ENCODE peak calls at places on chromosomes 5 and 9, in ten cellular contexts. R is dorsolateral prefrontal cortex; F is fibroblast of the conjunctiva; K is NCI-H748 treated with DMSO at 0.1 percent for 48 hours; U is GM10248; Y is HCT116; T is CD8-positive, alpha-beta memory T cell; J is ACHN; E is effector memory CD4-positive, alpha-beta T cell; M is EH. Z is an unnamed sample.

GRCh38 chr9:111961011-111961410 is 64.4 kb downstream of the UGCG start:
- DNase-seq in R (no peak), F (no peak), K (peak; percentile 69), U (no peak), Y (no peak), T (no peak), J (no peak), E (no peak), M (peak; percentile 65), Z (no peak)

GRCh38 chr5:13553896-13554295 is 390.6 kb downstream of the DNAH5 start:
- DNase-seq in R (no peak), F (no peak), K (no peak), U (no peak), Y (no peak), T (no peak), J (peak; percentile 41), E (no peak), M (peak; percentile 23), Z (no peak)

GRCh38 chr9:136668983-136669790 is 6.5 kb downstream of the EGFL7 start:
- DNase-seq in R (no peak), F (no peak), K (no peak), U (no peak), Y (no peak), T (no peak), J (peak; percentile 31), E (no peak), M (peak; percentile 28), Z (no peak)

GRCh38 chr5:174951151-174951780 is 226.9 kb downstream of the MSX2 start:
- DNase-seq in R (peak; percentile 54), F (peak; percentile 67), K (peak; percentile 56), U (peak; percentile 72), Y (peak; percentile 71), T (peak; percentile 56), J (peak; percentile 69), E (no peak), M (peak; percentile 74), Z (peak; percentile 10)

GRCh38 chr9:136095495-136096058 is 488 bp upstream of the NACC2 start:
- DNase-seq in R (no peak), F (no peak), K (no peak), U (no peak), Y (no peak), T (no peak), J (peak; percentile 34), E (no peak), M (peak; percentile 46), Z (no peak)

GRCh38 chr5:97009212-97009898 is 73.5 kb downstream of the LNPEP start:
- DNase-seq in R (no peak), F (no peak), K (no peak), U (peak; percentile 29), Y (no peak), T (no peak), J (no peak), E (no peak), M (peak; percentile 9), Z (no peak)

GRCh38 chr5:135821061-135821781 is 13.2 kb upstream of the SLC25A48 start:
- DNase-seq in R (no peak), F (no peak), K (peak; percentile 82), U (no peak), Y (no peak), T (no peak), J (no peak), E (no peak), M (no peak), Z (no peak)

GRCh38 chr9:92592946-92593860 is 57.4 kb upstream of the ECM2 start:
- DNase-seq in R (no peak), F (no peak), K (no peak), U (no peak), Y (no peak), T (no peak), J (no peak), E (no peak), M (no peak), Z (no peak)

GRCh38 chr5:172648755-172649154 is 7.7 kb downstream of the NEURL1B start:
- DNase-seq in R (no peak), F (no peak), K (no peak), U (no peak), Y (no peak), T (no peak), J (no peak), E (no peak), M (no peak), Z (no peak)

GRCh38 chr5:91359957-91360609 is 23.0 kb downstream of the ARRDC3 start:
- DNase-seq in R (no peak), F (no peak), K (no peak), U (no peak), Y (no peak), T (no peak), J (no peak), E (no peak), M (no peak), Z (no peak)

GRCh38 chr9:2242778-2243395 is 227.7 kb downstream of the SMARCA2 start:
- DNase-seq in R (no peak), F (no peak), K (no peak), U (no peak), Y (no peak), T (no peak), J (no peak), E (no peak), M (peak; percentile 21), Z (no peak)

Z was measured in effector memory CD8-positive, alpha-beta T cell.